ENCODE peak calls at places on chromosomes 2 and 18, in four cellular contexts. D is hippocampal formation, M is mucosa of gallbladder, J is T-cell. S is an unnamed sample.

GRCh38 chr2:47108638-47109372 is 46.3 kb downstream of the STPG4 start:
- DNase-seq in D (no peak), M (no peak), J (no peak), S (no peak)

GRCh38 chr18:79548621-79548985 is 131.0 kb upstream of the CTDP1 start:
- DNase-seq in D (no peak), M (no peak), J (no peak), S (no peak)

GRCh38 chr18:8088626-8089025 is 520.6 kb upstream of the RAB12 start:
- DNase-seq in D (no peak), M (no peak), J (no peak), S (no peak)

GRCh38 chr2:3326871-3327270 is 50.7 kb downstream of the EIPR1 start:
- DNase-seq in D (no peak), M (no peak), J (no peak), S (no peak)

GRCh38 chr2:137964066-137964858 is at the start of gene HNMT:
- DNase-seq in D (peak; percentile 39), M (peak; percentile 27), J (no peak), S (no peak)

GRCh38 chr2:230650585-230651137 is 62.0 kb upstream of the CAB39 start:
- DNase-seq in D (no peak), M (no peak), J (no peak), S (no peak)

GRCh38 chr2:85718006-85718391 is 23.8 kb downstream of the GNLY start:
- DNase-seq in D (no peak), M (no peak), J (no peak), S (no peak)

GRCh38 chr18:51821610-51822009 is 518.4 kb upstream of the DCC start:
- DNase-seq in D (no peak), M (no peak), J (no peak), S (no peak)

GRCh38 chr2:60984717-60985116 is 32.8 kb upstream of the PEX13 start:
- DNase-seq in D (no peak), M (no peak), J (no peak), S (no peak)

GRCh38 chr2:241530571-241530970 is 22.2 kb upstream of the STK25 start:
- DNase-seq in D (no peak), M (no peak), J (no peak), S (no peak)

GRCh38 chr18:33532978-33533377 is 45.0 kb upstream of the ASXL3 start:
- DNase-seq in D (no peak), M (no peak), J (no peak), S (no peak)

GRCh38 chr2:17877811-17878221 is 651 bp upstream of the KCNS3 start:
- DNase-seq in D (no peak), M (no peak), J (no peak), S (no peak)

GRCh38 chr2:225177098-225177497 is 134.8 kb upstream of the DOCK10 start:
- DNase-seq in D (no peak), M (no peak), J (no peak), S (no peak)

GRCh38 chr2:208929489-208929864 is 494.4 kb upstream of the MAP2 start:
- DNase-seq in D (no peak), M (no peak), J (no peak), S (no peak)

GRCh38 chr2:151637284-151637781 is 96.9 kb downstream of the NEB start:
- DNase-seq in D (no peak), M (peak; percentile 67), J (peak; percentile 61), S (peak; percentile 46)

GRCh38 chr2:187642498-187642897 is 88.3 kb upstream of the TFPI start:
- DNase-seq in D (no peak), M (no peak), J (no peak), S (no peak)